ENCODE peak calls at places on chromosomes 2 and 18, in seven cellular contexts. One of them, this sample, is unnamed.
A peak's percentile ranks its signal among the peaks of the same experiment; 100 is the strongest.

GRCh38 chr2:63846487-63846886 is 4.8 kb downstream of the UGP2 start:
- DNase-seq in GM23338: no peak
- DNase-seq in IMR-90: no peak
- DNase-seq in neural progenitor cell: no peak
- DNase-seq in keratinocyte: no peak
- DNase-seq in PC-9: no peak
- DNase-seq in GM23248: no peak
- DNase-seq in this sample: no peak

GRCh38 chr2:72131916-72132841 is 15.5 kb downstream of the CYP26B1 start:
- DNase-seq in PC-9: no peak
- DNase-seq in keratinocyte: no peak
- DNase-seq in GM23338: no peak
- DNase-seq in GM23248: no peak
- DNase-seq in IMR-90: no peak
- DNase-seq in neural progenitor cell: no peak
- DNase-seq in this sample: no peak

GRCh38 chr2:29052811-29053210 is 21.5 kb downstream of the PCARE start:
- DNase-seq in GM23338: no peak
- DNase-seq in PC-9: no peak
- DNase-seq in IMR-90: no peak
- DNase-seq in keratinocyte: no peak
- DNase-seq in neural progenitor cell: no peak
- DNase-seq in GM23248: no peak
- DNase-seq in this sample: no peak

GRCh38 chr2:17104454-17104853 is 413.8 kb downstream of the RAD51AP2 start:
- DNase-seq in PC-9: no peak
- DNase-seq in GM23338: no peak
- DNase-seq in keratinocyte: no peak
- DNase-seq in neural progenitor cell: no peak
- DNase-seq in IMR-90: peak; percentile 60
- DNase-seq in GM23248: peak; percentile 55
- DNase-seq in this sample: peak; percentile 80

GRCh38 chr2:61660511-61661388 is 122.6 kb upstream of the XPO1 start:
- DNase-seq in neural progenitor cell: peak; percentile 17
- DNase-seq in GM23338: no peak
- DNase-seq in keratinocyte: no peak
- DNase-seq in IMR-90: no peak
- DNase-seq in PC-9: no peak
- DNase-seq in GM23248: no peak
- DNase-seq in this sample: no peak

GRCh38 chr2:196331143-196331542 is 159.8 kb upstream of the STK17B start:
- DNase-seq in PC-9: peak; percentile 79
- DNase-seq in neural progenitor cell: no peak
- DNase-seq in IMR-90: peak; percentile 82
- DNase-seq in GM23338: no peak
- DNase-seq in GM23248: peak; percentile 94
- DNase-seq in keratinocyte: no peak
- DNase-seq in this sample: peak; percentile 85

GRCh38 chr2:218400930-218401833 is 1.5 kb downstream of the CTDSP1 start:
- DNase-seq in GM23248: peak; percentile 22
- DNase-seq in GM23338: no peak
- DNase-seq in keratinocyte: no peak
- DNase-seq in PC-9: no peak
- DNase-seq in IMR-90: no peak
- DNase-seq in neural progenitor cell: peak; percentile 75
- DNase-seq in this sample: no peak

GRCh38 chr2:216057688-216058193 is 23.9 kb downstream of the PECR start:
- DNase-seq in PC-9: peak; percentile 54
- DNase-seq in IMR-90: peak; percentile 70
- DNase-seq in keratinocyte: no peak
- DNase-seq in GM23338: peak; percentile 30
- DNase-seq in GM23248: peak; percentile 70
- DNase-seq in neural progenitor cell: no peak
- DNase-seq in this sample: peak; percentile 95

GRCh38 chr2:11748861-11749645 is 2.6 kb downstream of the LPIN1 start:
- DNase-seq in keratinocyte: no peak
- DNase-seq in GM23338: no peak
- DNase-seq in neural progenitor cell: no peak
- DNase-seq in IMR-90: no peak
- DNase-seq in PC-9: no peak
- DNase-seq in GM23248: no peak
- DNase-seq in this sample: no peak

GRCh38 chr18:47422524-47422923 is 171.1 kb upstream of the SKOR2 start:
- DNase-seq in GM23338: peak; percentile 51
- DNase-seq in neural progenitor cell: peak; percentile 32
- DNase-seq in PC-9: no peak
- DNase-seq in IMR-90: no peak
- DNase-seq in GM23248: peak; percentile 44
- DNase-seq in keratinocyte: no peak
- DNase-seq in this sample: no peak

GRCh38 chr2:69686855-69687254 is 43.3 kb upstream of the AAK1 start:
- DNase-seq in keratinocyte: no peak
- DNase-seq in neural progenitor cell: no peak
- DNase-seq in PC-9: no peak
- DNase-seq in GM23338: no peak
- DNase-seq in GM23248: peak; percentile 26
- DNase-seq in IMR-90: no peak
- DNase-seq in this sample: no peak

GRCh38 chr2:69682525-69682924 is 39.0 kb upstream of the AAK1 start:
- DNase-seq in IMR-90: no peak
- DNase-seq in GM23338: no peak
- DNase-seq in PC-9: no peak
- DNase-seq in keratinocyte: no peak
- DNase-seq in neural progenitor cell: no peak
- DNase-seq in GM23248: no peak
- DNase-seq in this sample: no peak

GRCh38 chr2:69688212-69688611 is 44.7 kb upstream of the AAK1 start:
- DNase-seq in neural progenitor cell: no peak
- DNase-seq in PC-9: no peak
- DNase-seq in IMR-90: no peak
- DNase-seq in GM23338: no peak
- DNase-seq in GM23248: no peak
- DNase-seq in keratinocyte: no peak
- DNase-seq in this sample: no peak

GRCh38 chr2:69685321-69686048 is 41.9 kb upstream of the AAK1 start:
- DNase-seq in neural progenitor cell: no peak
- DNase-seq in keratinocyte: no peak
- DNase-seq in PC-9: no peak
- DNase-seq in GM23248: peak; percentile 60
- DNase-seq in GM23338: no peak
- DNase-seq in IMR-90: peak; percentile 59
- DNase-seq in this sample: peak; percentile 69

DNA sequence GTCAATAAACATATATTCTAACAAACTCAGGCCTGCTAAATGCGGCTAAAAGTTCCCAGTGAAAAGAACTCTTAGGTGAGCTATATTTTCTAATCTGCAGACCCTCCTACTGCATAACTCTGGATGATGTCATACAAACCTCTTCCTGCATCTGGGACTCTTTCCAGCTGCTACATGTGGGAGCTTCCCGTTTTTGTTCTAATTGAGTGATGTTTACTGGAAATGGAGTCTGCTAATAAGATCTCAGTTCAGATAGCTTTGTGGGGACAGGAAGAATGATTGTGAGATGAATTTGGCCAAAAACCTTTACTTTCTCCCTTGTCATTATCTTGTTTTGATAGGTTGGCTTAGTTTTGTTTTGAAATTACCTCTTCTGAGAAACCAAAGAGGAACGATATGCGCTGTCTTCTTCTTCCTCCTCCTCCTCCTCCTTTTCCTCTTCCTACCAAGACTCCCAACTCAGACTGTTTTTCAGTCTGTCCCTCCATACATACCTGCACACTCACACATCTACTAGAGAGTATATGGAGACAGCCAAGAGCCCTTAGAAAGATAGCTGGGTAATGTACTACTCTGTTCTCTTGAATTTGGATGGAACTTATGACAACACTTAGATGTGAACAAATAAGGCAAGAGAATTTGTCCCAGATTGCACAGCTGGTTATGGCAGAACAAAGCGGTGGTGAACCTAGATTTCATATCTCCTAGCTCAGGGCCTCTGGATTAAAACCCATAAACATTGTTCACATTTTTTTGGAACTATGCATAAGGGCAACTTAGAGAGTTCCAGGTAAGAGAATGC is 39.8 kb upstream of the AAK1 start:
- DNase-seq in GM23248: peak; percentile 78
- DNase-seq in keratinocyte: no peak
- DNase-seq in GM23338: no peak
- DNase-seq in IMR-90: peak; percentile 85
- DNase-seq in PC-9: peak; percentile 55
- DNase-seq in neural progenitor cell: no peak
- DNase-seq in this sample: peak; percentile 91
- H2AFZ ChIP-seq in GM23248: peak overlapping the region; percentile 74
- H2AFZ ChIP-seq in keratinocyte: peak overlapping the region; percentile 88
- H2AFZ ChIP-seq in GM23338: peak overlapping the region; percentile 24
- H2AFZ ChIP-seq in IMR-90: peak overlapping the region; percentile 71
- H2AFZ ChIP-seq in PC-9: no peak overlapping the region
- H2AFZ ChIP-seq in neural progenitor cell: no peak overlapping the region
- H2AFZ ChIP-seq in this sample: peak overlapping the region; percentile 57

GRCh38 chr2:27071990-27072830 is 756 bp upstream of the OST4 start:
- DNase-seq in GM23248: peak; percentile 36
- DNase-seq in GM23338: peak; percentile 68
- DNase-seq in PC-9: no peak
- DNase-seq in keratinocyte: no peak
- DNase-seq in neural progenitor cell: peak; percentile 69
- DNase-seq in IMR-90: peak; percentile 70
- DNase-seq in this sample: peak; percentile 70

GRCh38 chr2:27069961-27070618 is 1.4 kb downstream of the OST4 start:
- DNase-seq in neural progenitor cell: no peak
- DNase-seq in GM23338: no peak
- DNase-seq in PC-9: no peak
- DNase-seq in IMR-90: no peak
- DNase-seq in keratinocyte: no peak
- DNase-seq in GM23248: no peak
- DNase-seq in this sample: no peak

GRCh38 chr2:27071277-27071989 is at the start of gene OST4:
- DNase-seq in IMR-90: peak; percentile 92
- DNase-seq in GM23248: peak; percentile 98
- DNase-seq in keratinocyte: peak; percentile 63
- DNase-seq in GM23338: peak; percentile 97
- DNase-seq in PC-9: peak; percentile 78
- DNase-seq in neural progenitor cell: peak; percentile 98
- DNase-seq in this sample: peak; percentile 87

GRCh38 chr2:27069436-27069835 is 2.0 kb downstream of the OST4 start:
- DNase-seq in neural progenitor cell: no peak
- DNase-seq in keratinocyte: no peak
- DNase-seq in GM23338: no peak
- DNase-seq in PC-9: no peak
- DNase-seq in IMR-90: no peak
- DNase-seq in GM23248: no peak
- DNase-seq in this sample: no peak

DNA sequence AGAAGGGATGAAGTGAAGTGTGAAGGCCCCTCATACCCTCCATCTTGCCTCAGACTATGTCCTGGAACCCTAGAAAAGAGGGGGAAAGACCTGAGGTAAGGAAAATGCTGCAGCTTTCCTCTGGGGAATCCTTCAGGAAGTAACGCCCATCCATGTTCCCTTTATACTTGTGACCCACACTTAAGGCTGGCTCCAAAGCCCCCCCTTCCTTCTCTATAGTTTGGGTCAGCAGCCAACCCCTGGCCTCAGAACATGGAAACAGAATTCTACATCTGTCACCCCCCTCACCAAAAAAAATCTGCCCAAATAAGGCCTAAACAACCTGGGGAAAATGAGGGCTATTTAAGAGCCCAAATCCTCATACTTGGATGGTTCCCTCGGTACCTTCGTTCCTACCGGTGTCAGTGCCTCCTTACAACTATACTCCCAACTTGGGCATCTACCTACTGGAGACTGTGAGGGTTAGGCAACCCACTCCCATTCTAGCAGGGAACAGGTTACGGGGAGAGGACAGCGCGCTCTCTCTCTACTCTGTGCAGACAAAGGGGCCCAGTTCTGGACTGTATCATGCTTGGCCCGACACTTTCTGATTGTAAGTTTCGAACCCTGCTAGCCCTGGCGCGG is 689 bp downstream of the OST4 start:
- DNase-seq in GM23248: no peak
- DNase-seq in keratinocyte: no peak
- DNase-seq in neural progenitor cell: no peak
- DNase-seq in IMR-90: no peak
- DNase-seq in PC-9: no peak
- DNase-seq in GM23338: no peak
- DNase-seq in this sample: no peak
- H2AFZ ChIP-seq in GM23248: peak overlapping the region; percentile 73
- H2AFZ ChIP-seq in keratinocyte: peak overlapping the region; percentile 85
- H2AFZ ChIP-seq in neural progenitor cell: peak overlapping the region; percentile 17
- H2AFZ ChIP-seq in IMR-90: peak overlapping the region; percentile 83
- H2AFZ ChIP-seq in PC-9: peak overlapping the region; percentile 84
- H2AFZ ChIP-seq in GM23338: peak overlapping the region; percentile 81
- H2AFZ ChIP-seq in this sample: peak overlapping the region; percentile 53

GRCh38 chr2:121613774-121614173 is 35.5 kb downstream of the CLASP1 start:
- DNase-seq in PC-9: no peak
- DNase-seq in neural progenitor cell: no peak
- DNase-seq in keratinocyte: no peak
- DNase-seq in IMR-90: peak; percentile 19
- DNase-seq in GM23338: no peak
- DNase-seq in GM23248: no peak
- DNase-seq in this sample: no peak

GRCh38 chr2:121611730-121612705 is 37.2 kb downstream of the CLASP1 start:
- DNase-seq in GM23248: no peak
- DNase-seq in GM23338: no peak
- DNase-seq in PC-9: no peak
- DNase-seq in neural progenitor cell: no peak
- DNase-seq in IMR-90: no peak
- DNase-seq in keratinocyte: no peak
- DNase-seq in this sample: no peak

GRCh38 chr2:121617042-121617599 is 32.1 kb downstream of the CLASP1 start:
- DNase-seq in GM23248: peak; percentile 10
- DNase-seq in keratinocyte: no peak
- DNase-seq in GM23338: no peak
- DNase-seq in neural progenitor cell: peak; percentile 21
- DNase-seq in PC-9: no peak
- DNase-seq in IMR-90: peak; percentile 44
- DNase-seq in this sample: no peak

GRCh38 chr2:121608967-121609366 is 40.3 kb downstream of the CLASP1 start:
- DNase-seq in neural progenitor cell: no peak
- DNase-seq in keratinocyte: no peak
- DNase-seq in IMR-90: no peak
- DNase-seq in GM23338: no peak
- DNase-seq in GM23248: no peak
- DNase-seq in PC-9: no peak
- DNase-seq in this sample: no peak

GRCh38 chr2:121613152-121613551 is 36.1 kb downstream of the CLASP1 start:
- DNase-seq in PC-9: no peak
- DNase-seq in GM23248: no peak
- DNase-seq in keratinocyte: no peak
- DNase-seq in IMR-90: no peak
- DNase-seq in GM23338: no peak
- DNase-seq in neural progenitor cell: no peak
- DNase-seq in this sample: no peak
- H2AFZ ChIP-seq in PC-9: no peak overlapping the region
- H2AFZ ChIP-seq in GM23248: no peak overlapping the region
- H2AFZ ChIP-seq in keratinocyte: no peak overlapping the region
- H2AFZ ChIP-seq in IMR-90: no peak overlapping the region
- H2AFZ ChIP-seq in GM23338: no peak overlapping the region
- H2AFZ ChIP-seq in neural progenitor cell: no peak overlapping the region
- H2AFZ ChIP-seq in this sample: no peak overlapping the region

DNA sequence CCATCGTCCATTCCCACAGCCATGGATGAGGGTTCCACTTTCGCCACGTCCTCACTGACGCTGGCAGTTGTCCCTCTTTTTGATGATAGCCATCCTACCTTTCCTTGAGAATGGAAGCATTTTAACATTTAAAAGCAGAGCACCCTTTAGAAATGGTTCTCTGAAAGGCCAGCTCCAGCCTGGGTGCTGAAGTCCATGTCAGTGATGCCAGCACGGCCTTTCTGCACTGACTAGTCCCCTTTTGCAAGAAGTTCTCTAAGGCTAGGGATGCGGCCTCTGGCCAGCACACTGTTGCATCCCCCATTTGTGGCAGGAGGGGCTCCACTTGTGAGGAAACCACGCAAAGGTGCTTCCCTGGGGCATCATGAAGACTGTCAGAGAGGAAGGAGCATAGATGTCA is 203.5 kb downstream of the MGAT5 start:
- DNase-seq in IMR-90: no peak
- DNase-seq in keratinocyte: no peak
- DNase-seq in GM23338: no peak
- DNase-seq in neural progenitor cell: no peak
- DNase-seq in GM23248: no peak
- DNase-seq in PC-9: no peak
- DNase-seq in this sample: no peak
- H2AFZ ChIP-seq in IMR-90: no peak overlapping the region
- H2AFZ ChIP-seq in keratinocyte: no peak overlapping the region
- H2AFZ ChIP-seq in GM23338: no peak overlapping the region
- H2AFZ ChIP-seq in neural progenitor cell: no peak overlapping the region
- H2AFZ ChIP-seq in GM23248: no peak overlapping the region
- H2AFZ ChIP-seq in PC-9: no peak overlapping the region
- H2AFZ ChIP-seq in this sample: no peak overlapping the region

This sample was measured in astrocyte.